ENCODE peak calls at places on chromosomes 6 and 20, in eight cellular contexts. One of them, this sample, is unnamed.

GRCh38 chr6:76275746-76276145 is 203.3 kb upstream of the IMPG1 start:
- DNase-seq in non-pigmented ciliary epithelial cell: no peak
- DNase-seq in OCI-LY7: no peak
- DNase-seq in left lobe of liver: no peak
- DNase-seq in NCI-H226: peak
- DNase-seq in Right ventricle myocardium superior: no peak
- DNase-seq in kidney tubule cell: no peak
- DNase-seq in brain microvascular endothelial cell: no peak
- DNase-seq in this sample: peak

GRCh38 chr6:5159162-5159561 is 74.0 kb downstream of the PPP1R3G start:
- DNase-seq in kidney tubule cell: no peak
- DNase-seq in OCI-LY7: no peak
- DNase-seq in brain microvascular endothelial cell: no peak
- DNase-seq in non-pigmented ciliary epithelial cell: no peak
- DNase-seq in NCI-H226: no peak
- DNase-seq in Right ventricle myocardium superior: no peak
- DNase-seq in left lobe of liver: no peak
- DNase-seq in this sample: no peak

GRCh38 chr20:55538261-55538908 is 466.9 kb downstream of the CBLN4 start:
- DNase-seq in brain microvascular endothelial cell: no peak
- DNase-seq in Right ventricle myocardium superior: no peak
- DNase-seq in NCI-H226: peak
- DNase-seq in kidney tubule cell: peak
- DNase-seq in non-pigmented ciliary epithelial cell: no peak
- DNase-seq in left lobe of liver: no peak
- DNase-seq in OCI-LY7: no peak
- DNase-seq in this sample: no peak

GRCh38 chr6:33609444-33610034 is 11.6 kb upstream of the ITPR3 start:
- DNase-seq in OCI-LY7: peak
- DNase-seq in brain microvascular endothelial cell: peak
- DNase-seq in Right ventricle myocardium superior: peak
- DNase-seq in kidney tubule cell: peak
- DNase-seq in non-pigmented ciliary epithelial cell: no peak
- DNase-seq in NCI-H226: peak
- DNase-seq in left lobe of liver: no peak
- DNase-seq in this sample: no peak

GRCh38 chr6:36595168-36595818 is 1.1 kb downstream of the SRSF3 start:
- DNase-seq in non-pigmented ciliary epithelial cell: no peak
- DNase-seq in brain microvascular endothelial cell: peak
- DNase-seq in OCI-LY7: peak
- DNase-seq in NCI-H226: no peak
- DNase-seq in Right ventricle myocardium superior: no peak
- DNase-seq in left lobe of liver: peak
- DNase-seq in kidney tubule cell: peak
- DNase-seq in this sample: no peak

GRCh38 chr20:54657268-54657826 is 182.0 kb downstream of the DOK5 start:
- DNase-seq in Right ventricle myocardium superior: no peak
- DNase-seq in brain microvascular endothelial cell: no peak
- DNase-seq in non-pigmented ciliary epithelial cell: no peak
- DNase-seq in kidney tubule cell: no peak
- DNase-seq in NCI-H226: no peak
- DNase-seq in OCI-LY7: no peak
- DNase-seq in left lobe of liver: no peak
- DNase-seq in this sample: no peak

GRCh38 chr6:89734526-89734925 is 85.1 kb downstream of the MDN1 start:
- DNase-seq in Right ventricle myocardium superior: no peak
- DNase-seq in brain microvascular endothelial cell: peak
- DNase-seq in left lobe of liver: no peak
- DNase-seq in non-pigmented ciliary epithelial cell: no peak
- DNase-seq in kidney tubule cell: peak
- DNase-seq in OCI-LY7: no peak
- DNase-seq in NCI-H226: no peak
- DNase-seq in this sample: no peak

GRCh38 chr6:115370202-115370601 is 690.5 kb downstream of the FRK start:
- DNase-seq in OCI-LY7: no peak
- DNase-seq in NCI-H226: no peak
- DNase-seq in non-pigmented ciliary epithelial cell: no peak
- DNase-seq in left lobe of liver: no peak
- DNase-seq in kidney tubule cell: no peak
- DNase-seq in brain microvascular endothelial cell: no peak
- DNase-seq in Right ventricle myocardium superior: no peak
- DNase-seq in this sample: no peak

GRCh38 chr6:52610745-52611355 is 34.0 kb upstream of the TRAM2 start:
- DNase-seq in kidney tubule cell: peak
- DNase-seq in non-pigmented ciliary epithelial cell: no peak
- DNase-seq in Right ventricle myocardium superior: no peak
- DNase-seq in brain microvascular endothelial cell: no peak
- DNase-seq in left lobe of liver: no peak
- DNase-seq in OCI-LY7: no peak
- DNase-seq in NCI-H226: peak
- DNase-seq in this sample: no peak

GRCh38 chr6:108453601-108454157 is 107.0 kb upstream of the FOXO3 start:
- DNase-seq in Right ventricle myocardium superior: no peak
- DNase-seq in NCI-H226: no peak
- DNase-seq in non-pigmented ciliary epithelial cell: peak
- DNase-seq in brain microvascular endothelial cell: peak
- DNase-seq in OCI-LY7: peak
- DNase-seq in kidney tubule cell: no peak
- DNase-seq in left lobe of liver: no peak
- DNase-seq in this sample: peak

GRCh38 chr6:111430605-111431378 is 52.2 kb downstream of the REV3L start:
- DNase-seq in OCI-LY7: no peak
- DNase-seq in kidney tubule cell: no peak
- DNase-seq in non-pigmented ciliary epithelial cell: no peak
- DNase-seq in brain microvascular endothelial cell: no peak
- DNase-seq in left lobe of liver: no peak
- DNase-seq in Right ventricle myocardium superior: no peak
- DNase-seq in NCI-H226: no peak
- DNase-seq in this sample: no peak

GRCh38 chr6:97947841-97948240 is 664.8 kb upstream of the MMS22L start:
- DNase-seq in Right ventricle myocardium superior: no peak
- DNase-seq in OCI-LY7: no peak
- DNase-seq in left lobe of liver: no peak
- DNase-seq in kidney tubule cell: peak
- DNase-seq in non-pigmented ciliary epithelial cell: peak
- DNase-seq in brain microvascular endothelial cell: peak
- DNase-seq in NCI-H226: peak
- DNase-seq in this sample: no peak

GRCh38 chr6:129750390-129750789 is 40.4 kb upstream of the ARHGAP18 start:
- DNase-seq in OCI-LY7: no peak
- DNase-seq in NCI-H226: peak
- DNase-seq in non-pigmented ciliary epithelial cell: no peak
- DNase-seq in kidney tubule cell: no peak
- DNase-seq in left lobe of liver: no peak
- DNase-seq in Right ventricle myocardium superior: no peak
- DNase-seq in brain microvascular endothelial cell: no peak
- DNase-seq in this sample: no peak

GRCh38 chr6:2354138-2354491 is 108.7 kb upstream of the GMDS start:
- DNase-seq in left lobe of liver: no peak
- DNase-seq in OCI-LY7: no peak
- DNase-seq in NCI-H226: no peak
- DNase-seq in kidney tubule cell: no peak
- DNase-seq in Right ventricle myocardium superior: no peak
- DNase-seq in non-pigmented ciliary epithelial cell: no peak
- DNase-seq in brain microvascular endothelial cell: no peak
- DNase-seq in this sample: no peak